ENCODE peak calls at places on chromosomes 3 and 15, in nine cellular contexts. N is tibial artery, G is A549, W is fibroblast of pulmonary artery, J is fibroblast of mammary gland, F is NB4, B is astrocyte of the spinal cord, V is HL-60, P is BJ. A is an unnamed sample.

GRCh38 chr3:94336076-94336741 is 273.3 kb downstream of the NSUN3 start:
- DNase-seq in W (peak), J (peak), F (peak), B (peak), N (no peak), V (no peak), P (peak), G (peak), A (no peak)

GRCh38 chr3:147653309-147653923 is 244.3 kb downstream of the ZIC1 start:
- DNase-seq in F (no peak), V (no peak), J (no peak), W (no peak), N (no peak), P (no peak), G (no peak), B (peak), A (no peak)

GRCh38 chr3:56980798-56981390 is 79.6 kb upstream of the SPATA12 start:
- DNase-seq in G (peak), V (peak), N (peak), F (peak), P (peak), J (peak), B (peak), W (peak), A (no peak)

GRCh38 chr3:50599115-50599715 is 12.4 kb downstream of the CISH start:
- DNase-seq in B (no peak), W (no peak), G (no peak), V (no peak), J (no peak), N (no peak), F (no peak), P (no peak), A (no peak)

GRCh38 chr15:61050844-61051569 is 178.1 kb downstream of the RORA start:
- DNase-seq in F (no peak), J (peak), N (no peak), V (no peak), W (no peak), G (no peak), P (no peak), B (no peak), A (no peak)

GRCh38 chr3:141876891-141877561 is 583 bp downstream of the ATP1B3 start:
- DNase-seq in V (no peak), W (no peak), F (peak), B (peak), G (peak), P (no peak), N (peak), J (peak), A (no peak)

GRCh38 chr3:170679190-170679589 is 93.3 kb upstream of the SLC7A14 start:
- DNase-seq in F (no peak), B (no peak), J (no peak), P (no peak), V (no peak), N (no peak), W (no peak), G (no peak), A (no peak)

GRCh38 chr3:113662824-113663223 is 33.6 kb downstream of the USF3 start:
- DNase-seq in G (no peak), P (no peak), F (no peak), V (no peak), B (no peak), J (no peak), W (no peak), N (no peak), A (no peak)

GRCh38 chr3:118168175-118168574 is 866.5 kb downstream of the IGSF11 start:
- DNase-seq in W (no peak), V (no peak), N (no peak), B (no peak), P (no peak), G (no peak), J (no peak), F (no peak), A (no peak)

GRCh38 chr15:83565553-83566159 is 88.3 kb upstream of the ADAMTSL3 start:
- DNase-seq in V (no peak), J (peak), G (peak), F (peak), P (no peak), B (peak), N (no peak), W (peak), A (no peak)

GRCh38 chr3:115488410-115488809 is 134.9 kb upstream of the GAP43 start:
- DNase-seq in W (no peak), V (no peak), F (no peak), P (no peak), G (no peak), N (no peak), B (no peak), J (no peak), A (no peak)

GRCh38 chr15:51327081-51327480 is 11.3 kb downstream of the CYP19A1 start:
- DNase-seq in B (no peak), W (no peak), G (no peak), V (no peak), J (no peak), P (no peak), N (no peak), F (no peak), A (no peak)

GRCh38 chr3:24237971-24238767 is 256.5 kb downstream of the THRB start:
- DNase-seq in F (peak), P (peak), G (peak), J (peak), N (no peak), B (peak), W (peak), V (peak), A (no peak)

GRCh38 chr3:188037965-188038581 is 115.9 kb upstream of the LPP start:
- DNase-seq in W (no peak), P (no peak), B (peak), V (no peak), J (peak), G (no peak), F (no peak), N (no peak), A (no peak)

GRCh38 chr3:122754867-122755835 is 38.5 kb downstream of the HSPBAP1 start:
- DNase-seq in P (no peak), W (peak), F (peak), V (peak), G (peak), N (no peak), J (peak), B (peak), A (no peak)
- TF ChIP-seq CTCF in P (peak), W (peak), F (peak), V (peak), G (peak), N (peak), J (peak), B (peak), A (peak)

DNA sequence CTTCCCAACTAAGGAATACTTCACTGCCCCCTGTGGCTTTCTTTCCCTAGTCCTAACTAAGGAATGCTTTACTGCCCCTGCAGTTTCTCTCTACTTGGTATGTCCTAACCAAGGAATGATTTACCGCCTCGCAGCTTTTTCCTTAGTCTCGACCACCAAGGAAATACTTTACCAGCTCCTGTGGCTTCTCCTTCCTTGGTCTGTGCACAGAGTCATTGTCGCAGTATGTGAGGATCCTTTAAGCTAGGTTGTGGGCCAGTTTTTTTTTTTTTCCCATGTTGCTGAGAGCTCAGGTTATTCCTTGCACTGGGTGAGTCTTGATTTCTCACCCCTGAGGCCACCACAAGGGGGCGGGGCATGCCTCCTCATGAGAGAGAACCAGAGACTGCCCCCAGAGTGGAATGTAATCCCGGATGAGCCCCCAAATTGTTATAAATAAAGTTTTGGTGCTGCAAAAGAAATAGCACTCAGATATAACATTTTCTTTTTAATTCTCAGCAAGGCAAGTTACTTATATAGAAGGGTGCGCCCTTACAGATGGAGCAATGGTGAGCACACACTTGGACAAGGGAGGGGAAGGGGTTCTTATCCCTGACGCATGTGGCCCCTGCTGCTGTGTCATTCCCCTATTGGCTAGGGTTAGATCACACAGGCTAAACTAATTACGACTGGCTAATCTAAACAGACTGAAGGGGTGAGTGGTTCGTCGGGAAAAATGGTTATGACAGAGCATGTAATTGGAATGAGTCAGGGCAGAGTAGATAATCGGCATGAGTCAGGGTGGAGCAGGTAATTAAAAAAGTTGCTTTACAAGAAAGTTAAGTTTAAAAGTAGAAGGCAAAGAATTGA is 27.0 kb downstream of the NDUFB4 start:
- DNase-seq in V (no peak), P (peak), J (peak), G (peak), B (peak), N (no peak), W (peak), F (peak), A (no peak)
- TF ChIP-seq CTCF in V (no peak), P (no peak), J (no peak), G (peak), B (peak), N (no peak), W (peak), F (peak), A (peak)

GRCh38 chr15:58875343-58875742 is 58.1 kb downstream of the SLTM start:
- DNase-seq in F (no peak), N (no peak), B (no peak), W (no peak), G (no peak), J (no peak), P (no peak), V (no peak), A (no peak)
- TF ChIP-seq CTCF in F (no peak), N (no peak), B (no peak), W (no peak), G (no peak), J (no peak), P (no peak), V (no peak), A (no peak)

DNA sequence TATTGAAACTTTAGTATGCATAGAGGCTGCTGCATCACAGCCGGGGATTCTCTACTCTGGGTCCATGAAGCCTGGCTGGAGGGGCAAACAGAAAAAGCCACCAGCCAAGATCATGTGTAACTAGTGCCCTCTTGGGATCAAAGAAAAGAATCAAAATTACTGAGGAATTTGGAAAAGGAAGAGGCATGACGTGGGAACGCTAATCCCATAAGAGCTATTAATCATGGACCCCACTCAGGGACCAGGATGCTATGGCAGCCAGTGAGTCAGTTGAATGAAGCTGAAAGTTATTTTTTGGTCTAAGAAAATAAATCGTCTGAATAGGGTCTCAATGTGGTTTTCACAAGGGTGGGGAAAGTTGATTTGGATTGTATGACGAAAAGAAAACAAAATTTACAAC is 1165.1 kb downstream of the ROBO2 start:
- DNase-seq in V (no peak), N (no peak), P (peak), B (peak), F (no peak), G (no peak), J (peak), W (peak), A (no peak)
- TF ChIP-seq CTCF in V (no peak), N (no peak), P (peak), B (peak), F (no peak), G (no peak), J (no peak), W (peak), A (peak)

DNA sequence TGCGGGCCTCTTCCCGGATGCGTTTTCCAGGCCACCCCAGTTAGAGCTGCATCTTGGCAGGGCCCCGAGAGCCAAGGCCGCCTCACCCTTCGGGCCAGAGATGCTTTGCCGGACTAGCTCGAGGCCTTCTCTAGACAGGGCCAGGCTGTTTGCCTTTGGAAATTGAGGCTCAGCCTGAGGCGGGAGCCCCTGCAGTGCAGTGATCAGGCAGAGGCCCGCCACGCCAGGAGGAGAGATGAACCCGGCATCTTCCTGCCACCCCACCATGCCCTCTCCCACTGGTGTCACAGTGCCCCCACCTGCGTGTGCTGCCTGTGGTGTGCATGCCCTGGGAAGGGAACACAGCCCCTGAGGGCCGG is 8.9 kb upstream of the ROPN1B start:
- DNase-seq in W (no peak), P (no peak), G (no peak), V (no peak), N (no peak), J (no peak), F (no peak), B (no peak), A (peak)
- TF ChIP-seq CTCF in W (no peak), P (no peak), G (no peak), V (no peak), N (no peak), J (no peak), F (no peak), B (no peak), A (no peak)

GRCh38 chr15:78907577-78907976 is 34.9 kb downstream of the MORF4L1 start:
- DNase-seq in W (no peak), P (no peak), G (no peak), N (no peak), B (no peak), F (peak), V (no peak), J (no peak), A (no peak)
- TF ChIP-seq CTCF in W (peak), P (peak), G (peak), N (no peak), B (peak), F (peak), V (no peak), J (peak), A (peak)

DNA sequence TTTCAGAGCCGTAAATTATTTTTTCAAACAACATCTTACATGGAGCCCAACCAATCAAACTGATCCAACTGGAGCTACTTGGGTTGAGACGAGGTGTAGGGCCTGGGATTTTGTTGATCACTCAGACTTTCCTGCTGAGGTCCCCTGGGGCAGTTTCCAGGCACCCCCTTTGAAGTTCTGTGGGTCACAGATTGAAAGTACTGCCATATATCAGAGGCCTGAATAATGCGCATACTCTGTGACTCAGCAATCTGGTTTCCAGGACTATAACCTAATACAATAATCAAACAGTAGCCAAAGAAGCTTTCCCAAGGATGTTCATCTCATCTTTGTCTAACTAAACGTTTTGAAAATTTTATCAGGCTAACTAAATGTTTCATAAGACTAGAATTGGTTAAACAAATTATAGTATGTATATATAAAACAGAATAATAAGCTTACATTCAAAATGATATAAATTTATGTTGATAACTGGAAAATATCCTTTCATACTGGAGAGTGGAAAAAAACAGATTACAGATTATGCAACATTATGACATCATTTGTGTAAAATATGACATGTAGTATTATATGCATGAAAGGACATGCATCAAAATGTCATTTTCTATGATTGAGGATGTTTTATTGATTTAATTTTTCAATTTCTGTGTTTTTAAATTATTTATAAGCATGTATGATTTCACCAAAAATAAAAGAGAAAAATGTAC is 617.1 kb downstream of the NTRK3 start:
- DNase-seq in N (no peak), J (no peak), P (no peak), F (no peak), G (no peak), W (peak), V (no peak), B (peak), A (no peak)
- TF ChIP-seq CTCF in N (no peak), J (no peak), P (no peak), F (no peak), G (no peak), W (no peak), V (no peak), B (no peak), A (no peak)

GRCh38 chr15:55007561-55007960 is 189.2 kb downstream of the RSL24D1 start:
- DNase-seq in G (no peak), N (peak), P (no peak), V (no peak), J (no peak), W (no peak), F (no peak), B (no peak), A (no peak)

GRCh38 chr15:55003900-55004879 is 192.6 kb downstream of the RSL24D1 start:
- DNase-seq in N (no peak), V (no peak), J (no peak), B (no peak), F (no peak), W (no peak), G (peak), P (no peak), A (no peak)

GRCh38 chr15:55008397-55008796 is 188.3 kb downstream of the RSL24D1 start:
- DNase-seq in F (no peak), P (no peak), W (no peak), V (no peak), J (no peak), B (no peak), G (no peak), N (no peak), A (no peak)

GRCh38 chr15:55005679-55006078 is 191.1 kb downstream of the RSL24D1 start:
- DNase-seq in F (no peak), P (no peak), N (no peak), G (no peak), V (no peak), B (no peak), J (no peak), W (no peak), A (no peak)
- TF ChIP-seq CTCF in F (no peak), P (no peak), N (no peak), G (no peak), V (no peak), B (no peak), J (no peak), W (no peak), A (no peak)

DNA sequence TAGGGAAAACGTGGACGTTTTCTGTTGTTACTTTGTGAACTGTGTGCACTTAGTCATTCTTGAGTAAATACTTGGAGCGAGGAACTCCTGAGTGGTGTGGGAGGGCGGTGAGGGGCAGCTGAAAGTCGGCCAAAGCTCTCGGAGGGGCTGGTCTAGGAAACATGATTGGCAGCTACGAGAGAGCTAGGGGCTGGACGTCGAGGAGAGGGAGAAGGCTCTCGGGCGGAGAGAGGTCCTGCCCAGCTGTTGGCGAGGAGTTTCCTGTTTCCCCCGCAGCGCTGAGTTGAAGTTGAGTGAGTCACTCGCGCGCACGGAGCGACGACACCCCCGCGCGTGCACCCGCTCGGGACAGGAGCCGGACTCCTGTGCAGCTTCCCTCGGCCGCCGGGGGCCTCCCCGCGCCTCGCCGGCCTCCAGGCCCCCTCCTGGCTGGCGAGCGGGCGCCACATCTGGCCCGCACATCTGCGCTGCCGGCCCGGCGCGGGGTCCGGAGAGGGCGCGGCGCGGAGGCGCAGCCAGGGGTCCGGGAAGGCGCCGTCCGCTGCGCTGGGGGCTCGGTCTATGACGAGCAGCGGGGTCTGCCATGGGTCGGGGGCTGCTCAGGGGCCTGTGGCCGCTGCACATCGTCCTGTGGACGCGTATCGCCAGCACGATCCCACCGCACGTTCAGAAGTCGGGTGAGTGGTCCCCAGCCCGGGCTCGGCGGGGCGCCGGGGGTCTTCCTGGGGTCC is at the start of gene TGFBR2:
- DNase-seq in F (peak), B (peak), N (peak), J (peak), P (peak), V (peak), G (peak), W (peak), A (peak)
- TF ChIP-seq CTCF in F (no peak), B (peak), N (peak), J (no peak), P (no peak), V (no peak), G (no peak), W (no peak), A (peak)